ENCODE peak calls at places on chromosomes 3 and 15, in ten cellular contexts. P is uterus, K is endothelial cell of umbilical vein, Y is endothelial cell, L is NB4, V is neural progenitor cell, N is astrocyte of the spinal cord, I is mammary epithelial cell, X is GM10248, W is Panc1. O is an unnamed sample.
A peak's percentile ranks its signal among the peaks of the same experiment; 100 is the strongest.

GRCh38 chr3:111667621-111668239 is 72.6 kb upstream of the ZBED2 start:
- DNase-seq in K (peak; percentile 50), X (peak; percentile 61), V (no peak), Y (peak; percentile 15), W (no peak), N (peak; percentile 22), I (peak; percentile 23), L (peak; percentile 91), P (peak; percentile 18), O (peak; percentile 62)

GRCh38 chr3:14283092-14283820 is 104.6 kb downstream of the LSM3 start:
- DNase-seq in W (no peak), L (peak; percentile 73), P (no peak), V (no peak), N (no peak), K (no peak), X (no peak), I (no peak), Y (no peak), O (no peak)

GRCh38 chr3:53324011-53324544 is 23.3 kb downstream of the DCP1A start:
- DNase-seq in L (no peak), W (no peak), K (no peak), V (no peak), I (no peak), X (no peak), P (no peak), N (no peak), Y (no peak), O (no peak)

GRCh38 chr15:73781038-73781925 is 28.1 kb upstream of the INSYN1 start:
- DNase-seq in N (no peak), X (no peak), K (no peak), I (peak; percentile 34), Y (peak; percentile 19), V (no peak), P (no peak), W (no peak), L (peak; percentile 24), O (no peak)

GRCh38 chr3:135597855-135598254 is 367.7 kb upstream of the PPP2R3A start:
- DNase-seq in N (no peak), P (no peak), V (no peak), L (no peak), W (no peak), K (no peak), X (no peak), Y (no peak), I (no peak), O (no peak)

GRCh38 chr15:34376856-34377255 is 9.9 kb upstream of the LPCAT4 start:
- DNase-seq in N (no peak), K (no peak), V (no peak), L (no peak), W (no peak), I (no peak), X (no peak), P (no peak), Y (no peak), O (no peak)

GRCh38 chr15:84973492-84974460 is 7.9 kb upstream of the PDE8A start:
- DNase-seq in X (no peak), W (no peak), Y (no peak), V (no peak), L (no peak), I (no peak), P (no peak), K (no peak), N (peak; percentile 62), O (no peak)

GRCh38 chr3:194266658-194267005 is 84.5 kb downstream of the CPN2 start:
- DNase-seq in V (no peak), P (peak; percentile 6), I (no peak), N (no peak), X (no peak), Y (no peak), W (no peak), K (peak; percentile 28), L (no peak), O (no peak)

GRCh38 chr15:71202712-71203111 is 87.4 kb downstream of the THSD4 start:
- DNase-seq in P (no peak), V (no peak), W (no peak), L (no peak), X (no peak), I (no peak), N (no peak), Y (no peak), K (no peak), O (no peak)

GRCh38 chr3:159112724-159113123 is 310.9 kb downstream of the MFSD1 start:
- DNase-seq in W (no peak), L (no peak), V (no peak), P (no peak), X (no peak), I (no peak), Y (no peak), K (no peak), N (no peak), O (no peak)

GRCh38 chr3:72143970-72144717 is 359.2 kb upstream of the PROK2 start:
- DNase-seq in N (no peak), K (no peak), V (no peak), X (no peak), P (no peak), W (no peak), L (no peak), Y (no peak), I (no peak), O (no peak)

GRCh38 chr3:15426579-15427118 is 695 bp downstream of the METTL6 start:
- DNase-seq in X (no peak), L (no peak), N (no peak), V (no peak), I (no peak), P (no peak), W (no peak), Y (no peak), K (no peak), O (no peak)

GRCh38 chr3:15429080-15429479 is 1.7 kb downstream of the EAF1 start:
- DNase-seq in Y (no peak), N (no peak), V (no peak), I (no peak), L (no peak), W (no peak), K (no peak), X (no peak), P (no peak), O (no peak)

GRCh38 chr3:15427981-15428380 is 583 bp downstream of the EAF1 start:
- DNase-seq in Y (no peak), K (no peak), N (no peak), V (peak; percentile 6), I (no peak), L (no peak), P (no peak), W (no peak), X (no peak), O (no peak)

GRCh38 chr3:15428539-15428938 is 1.1 kb downstream of the EAF1 start:
- DNase-seq in W (no peak), L (peak; percentile 37), K (peak; percentile 21), V (no peak), X (no peak), N (peak; percentile 14), Y (no peak), I (peak; percentile 90), P (no peak), O (no peak)

GRCh38 chr3:15427182-15427880 is at the start of the genes EAF1 and METTL6:
- DNase-seq in X (peak; percentile 92), I (peak; percentile 73), K (peak; percentile 72), L (peak; percentile 86), V (peak; percentile 85), P (peak; percentile 78), Y (peak; percentile 71), W (peak; percentile 20), N (peak; percentile 76), O (peak; percentile 83)
- TF ChIP-seq CTCF in X (no peak), I (peak; percentile 4), K (peak; percentile 28), L (no peak), V (peak; percentile 41), P (peak; percentile 29), Y (peak; percentile 18), W (no peak), N (peak; percentile 11), O (no peak)

GRCh38 chr3:114527036-114527644 is 233.3 kb downstream of the TIGIT start:
- DNase-seq in W (no peak), X (peak; percentile 9), L (no peak), I (peak; percentile 17), V (peak; percentile 28), Y (peak; percentile 25), N (no peak), K (peak; percentile 37), P (no peak), O (peak; percentile 6)
- TF ChIP-seq CTCF in W (peak; percentile 61), X (peak; percentile 35), L (peak; percentile 43), I (peak; percentile 65), V (peak; percentile 73), Y (peak; percentile 81), N (peak; percentile 72), K (peak; percentile 43), P (peak; percentile 6), O (peak; percentile 34)

DNA sequence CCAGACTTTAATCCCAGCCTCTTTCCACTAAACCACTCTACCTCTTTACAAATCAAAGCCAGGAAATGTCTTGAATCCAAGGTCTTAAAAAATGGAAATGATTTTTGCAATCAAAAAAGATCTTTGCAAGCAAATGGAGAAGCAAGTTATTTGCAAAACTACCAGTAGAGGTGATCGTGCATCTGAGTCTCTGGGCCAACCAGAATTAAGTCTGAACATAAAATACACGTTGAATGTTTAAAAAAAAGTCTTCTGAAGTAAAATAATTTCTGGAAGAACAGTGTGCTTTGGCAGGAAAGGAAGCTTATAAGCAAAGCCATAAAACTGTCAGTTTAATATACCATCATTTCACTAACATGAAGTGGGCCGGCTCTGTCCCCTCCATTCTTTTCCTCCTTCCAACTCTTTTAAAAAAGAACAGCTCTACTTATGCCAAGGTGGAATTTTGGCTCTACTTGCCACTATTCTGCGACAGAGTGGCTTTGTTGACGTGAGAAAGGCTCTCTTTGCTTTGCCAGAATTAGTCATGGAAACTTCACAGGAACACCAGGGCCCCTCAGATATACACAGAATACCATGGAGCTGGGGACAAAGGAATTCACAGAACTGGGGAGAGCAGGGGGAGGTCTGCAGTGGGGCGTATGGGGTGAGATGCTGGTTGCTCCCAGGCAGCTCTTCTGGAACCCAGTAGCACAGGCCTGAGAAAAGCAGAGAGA is 29.8 kb downstream of the FSTL1 start:
- DNase-seq in X (no peak), L (no peak), N (peak; percentile 70), I (no peak), P (no peak), V (no peak), W (no peak), K (peak; percentile 83), Y (no peak), O (no peak)
- TF ChIP-seq CTCF in X (no peak), L (no peak), N (peak; percentile 7), I (no peak), P (peak; percentile 40), V (no peak), W (peak; percentile 13), K (peak; percentile 29), Y (no peak), O (no peak)

GRCh38 chr3:131658771-131659170 is 156.0 kb upstream of the MRPL3 start:
- DNase-seq in K (no peak), W (no peak), N (no peak), Y (no peak), X (no peak), V (no peak), I (peak; percentile 17), P (no peak), L (no peak), O (no peak)

GRCh38 chr3:131655076-131655685 is 152.4 kb upstream of the MRPL3 start:
- DNase-seq in X (no peak), W (no peak), N (no peak), P (no peak), V (no peak), K (no peak), L (no peak), I (peak; percentile 71), Y (no peak), O (no peak)

DNA sequence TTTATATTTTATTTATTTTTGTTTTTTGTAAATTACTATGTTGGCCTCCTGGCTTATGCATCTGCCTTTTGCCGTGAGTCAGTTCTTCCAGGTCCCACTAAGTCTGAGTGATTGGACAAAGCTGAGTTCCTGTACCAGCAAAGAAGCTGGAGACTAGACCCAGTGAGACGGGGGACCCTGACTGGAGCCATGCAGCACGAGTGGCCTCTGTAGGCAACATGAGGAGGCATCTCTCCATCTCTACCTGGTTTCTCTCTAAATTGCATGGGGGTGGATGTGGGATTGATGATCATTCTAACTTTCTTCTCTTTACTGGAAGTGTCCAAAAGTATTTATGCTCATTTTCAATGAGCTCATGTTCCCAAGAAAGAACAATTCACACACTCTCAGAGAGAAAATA is 155.3 kb upstream of the MRPL3 start:
- DNase-seq in P (no peak), K (no peak), I (no peak), V (no peak), Y (no peak), W (no peak), N (no peak), L (no peak), X (no peak), O (no peak)
- TF ChIP-seq CTCF in P (no peak), K (no peak), I (no peak), V (no peak), Y (no peak), W (peak; percentile 34), N (peak; percentile 2), L (no peak), X (no peak), O (peak; percentile 14)